ENCODE peak calls at places on chromosomes 11 and 22, in seven cellular contexts. W, B, H, X, V, K and C are unnamed samples. For H3K4me1 and H3K27me3, the result is how much of the 10 kb centered on the place peaks cover.

GRCh38 chr11:12680940-12681258 is 6.7 kb downstream of the TEAD1 start:
- DNase-seq in W (no peak), H (no peak), V (no peak), K (no peak), X (no peak), B (no peak), C (no peak)

GRCh38 chr22:49372111-49372529 is 455.6 kb downstream of the BRD1 start:
- DNase-seq in W (no peak), H (no peak), X (no peak), B (no peak), K (peak), V (no peak), C (no peak)

GRCh38 chr22:46777609-46777970 is 15.1 kb downstream of the TBC1D22A start:
- DNase-seq in W (no peak), K (peak), X (no peak), B (no peak), V (peak), H (no peak), C (no peak)

GRCh38 chr11:112834277-112834755 is 126.9 kb upstream of the NCAM1 start:
- DNase-seq in X (no peak), K (no peak), B (no peak), V (no peak), W (no peak), H (peak), C (no peak)

GRCh38 chr11:44565746-44566558 is 489 bp downstream of the CD82 start:
- DNase-seq in H (peak), X (no peak), V (no peak), K (no peak), W (no peak), B (no peak), C (no peak)

GRCh38 chr22:25388866-25389540 is 169.6 kb downstream of the CRYBB2 start:
- DNase-seq in H (no peak), B (no peak), W (no peak), X (no peak), V (no peak), K (no peak), C (no peak)

GRCh38 chr11:1574256-1575242 is 2.5 kb upstream of the DUSP8 start:
- DNase-seq in H (peak), B (peak), K (no peak), V (peak), W (peak), X (peak), C (peak)

GRCh38 chr22:43515902-43516301 is 104.1 kb downstream of the MPPED1 start:
- DNase-seq in K (no peak), H (no peak), B (no peak), X (no peak), V (no peak), W (no peak), C (no peak)

GRCh38 chr11:74777877-74778276 is 29.2 kb downstream of the RNF169 start:
- DNase-seq in X (no peak), K (no peak), V (no peak), H (no peak), B (no peak), W (no peak), C (no peak)

GRCh38 chr11:130449996-130450419 is 1.6 kb downstream of the ADAMTS15 start:
- DNase-seq in X (peak), W (peak), K (peak), B (no peak), V (no peak), H (peak), C (no peak)

GRCh38 chr22:44259366-44260215 is 53.2 kb downstream of the SHISAL1 start:
- DNase-seq in X (no peak), H (no peak), W (peak), K (no peak), V (no peak), B (no peak), C (no peak)

GRCh38 chr11:130262424-130262823 is 52.3 kb downstream of the ZBTB44 start:
- DNase-seq in X (no peak), B (no peak), K (no peak), W (no peak), V (no peak), H (no peak), C (no peak)

GRCh38 chr22:45480717-45481116 is 22.0 kb upstream of the FBLN1 start:
- DNase-seq in B (no peak), V (no peak), X (no peak), W (no peak), K (no peak), H (no peak), C (no peak)

GRCh38 chr11:2807276-2807681 is 78.3 kb downstream of the CDKN1C start:
- DNase-seq in K (peak), X (peak), B (no peak), H (peak), W (peak), V (no peak), C (peak)

GRCh38 chr11:113174862-113175261 is 139.5 kb upstream of the TTC12 start:
- DNase-seq in B (no peak), V (no peak), W (no peak), H (no peak), X (no peak), K (no peak), C (no peak)

GRCh38 chr11:17443423-17443822 is 33.2 kb downstream of the ABCC8 start:
- DNase-seq in V (no peak), W (no peak), K (no peak), H (no peak), X (no peak), B (no peak), C (no peak)

GRCh38 chr11:108009497-108010360 is 1.0 kb downstream of the CUL5 start:
- DNase-seq in B (peak), V (no peak), H (no peak), W (no peak), K (no peak), X (peak), C (peak)

GRCh38 chr11:12177739-12178338 is 67.4 kb downstream of the MICAL2 start:
- DNase-seq in H (no peak), V (no peak), B (no peak), K (no peak), W (no peak), X (no peak), C (peak)

GRCh38 chr22:36156515-36157419 is 3.8 kb downstream of the APOL3 start:
- DNase-seq in H (peak), W (peak), V (peak), B (no peak), K (peak), X (peak), C (no peak)

GRCh38 chr11:123382555-123383074 is 47.5 kb upstream of the GRAMD1B start:
- DNase-seq in X (no peak), W (no peak), B (no peak), K (no peak), H (no peak), V (no peak), C (no peak)

GRCh38 chr11:13344818-13345217 is 67.2 kb downstream of the BMAL1 start:
- DNase-seq in W (no peak), X (no peak), B (no peak), H (no peak), V (no peak), K (no peak), C (no peak)

GRCh38 chr22:47623740-47624103 is 861.3 kb downstream of the TBC1D22A start:
- DNase-seq in V (no peak), B (no peak), X (no peak), K (no peak), H (no peak), W (no peak), C (no peak)

GRCh38 chr11:58575377-58576020 is at the start of gene LPXN:
- DNase-seq in H (no peak), X (no peak), V (peak), B (no peak), W (no peak), K (no peak), C (no peak)

GRCh38 chr11:27468209-27468608 is 4.4 kb downstream of the LGR4 start:
- DNase-seq in H (no peak), X (peak), B (peak), W (no peak), V (no peak), K (no peak), C (no peak)

GRCh38 chr22:44530569-44530968 is 32.5 kb upstream of the RTL6 start:
- DNase-seq in H (no peak), K (no peak), B (no peak), W (no peak), V (no peak), X (no peak), C (no peak)

GRCh38 chr11:36257351-36257750 is 31.9 kb downstream of the COMMD9 start:
- DNase-seq in W (no peak), K (no peak), H (no peak), X (no peak), V (no peak), B (no peak), C (no peak)

GRCh38 chr22:28207281-28208030 is 288.4 kb upstream of the PITPNB start:
- DNase-seq in W (no peak), K (no peak), B (no peak), V (no peak), H (no peak), X (peak), C (no peak)

GRCh38 chr11:96090711-96091110 is 166.8 kb upstream of the MTMR2 start:
- DNase-seq in V (no peak), W (no peak), K (no peak), B (no peak), H (no peak), X (peak), C (peak)

GRCh38 chr22:41526802-41527799 is 17.2 kb downstream of the POLR3H start:
- DNase-seq in V (peak), K (no peak), H (peak), X (peak), B (no peak), W (peak), C (peak)

GRCh38 chr22:41530612-41531421 is 13.5 kb downstream of the POLR3H start:
- DNase-seq in W (no peak), X (no peak), K (no peak), V (no peak), H (no peak), B (no peak), C (no peak)

GRCh38 chr22:41528938-41529561 is 15.2 kb downstream of the POLR3H start:
- DNase-seq in H (no peak), K (no peak), V (no peak), X (no peak), W (no peak), B (no peak), C (no peak)

GRCh38 chr22:41526226-41526531 is 18.1 kb downstream of the POLR3H start:
- DNase-seq in B (no peak), W (no peak), K (no peak), H (no peak), V (no peak), X (no peak), C (no peak)

GRCh38 chr22:41528132-41528766 is 16.0 kb downstream of the POLR3H start:
- DNase-seq in W (no peak), B (no peak), V (no peak), H (no peak), X (no peak), K (no peak), C (no peak)
- H3K4me1 ChIP-seq in W (under half), B (under half), V (under half), H (under half), X (under half), K (under half), C (under half)

DNA sequence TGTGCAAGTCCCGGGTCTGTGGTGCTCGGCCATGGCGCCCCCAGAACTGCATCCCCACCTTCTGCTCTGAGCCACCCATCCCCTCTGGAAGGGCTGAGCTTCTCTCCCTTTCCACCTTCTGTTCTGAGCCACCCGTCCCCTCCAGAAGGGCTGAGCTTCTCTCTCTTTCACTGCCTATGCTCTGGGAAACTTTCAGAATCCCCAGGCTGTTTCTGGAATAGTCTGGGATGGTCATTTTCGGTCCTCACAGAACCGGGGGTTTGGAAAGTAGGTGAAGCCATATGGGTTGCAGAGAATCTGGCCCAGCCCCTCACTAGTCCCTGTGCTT is 3.4 kb upstream of the BID start:
- DNase-seq in B (no peak), X (no peak), V (no peak), W (no peak), K (no peak), H (no peak), C (no peak)
- H3K4me3 ChIP-seq in B (no peak), X (no peak), V (peak), W (no peak), K (no peak), H (no peak), C (no peak)

GRCh38 chr11:79086056-79086455 is 354.8 kb downstream of the TENM4 start:
- DNase-seq in V (no peak), H (no peak), B (no peak), X (no peak), W (no peak), K (no peak), C (no peak)
- H3K27me3 ChIP-seq in V (under half), H (under half), B (under half), X (under half), W (under half), K (under half), C (under half)

DNA sequence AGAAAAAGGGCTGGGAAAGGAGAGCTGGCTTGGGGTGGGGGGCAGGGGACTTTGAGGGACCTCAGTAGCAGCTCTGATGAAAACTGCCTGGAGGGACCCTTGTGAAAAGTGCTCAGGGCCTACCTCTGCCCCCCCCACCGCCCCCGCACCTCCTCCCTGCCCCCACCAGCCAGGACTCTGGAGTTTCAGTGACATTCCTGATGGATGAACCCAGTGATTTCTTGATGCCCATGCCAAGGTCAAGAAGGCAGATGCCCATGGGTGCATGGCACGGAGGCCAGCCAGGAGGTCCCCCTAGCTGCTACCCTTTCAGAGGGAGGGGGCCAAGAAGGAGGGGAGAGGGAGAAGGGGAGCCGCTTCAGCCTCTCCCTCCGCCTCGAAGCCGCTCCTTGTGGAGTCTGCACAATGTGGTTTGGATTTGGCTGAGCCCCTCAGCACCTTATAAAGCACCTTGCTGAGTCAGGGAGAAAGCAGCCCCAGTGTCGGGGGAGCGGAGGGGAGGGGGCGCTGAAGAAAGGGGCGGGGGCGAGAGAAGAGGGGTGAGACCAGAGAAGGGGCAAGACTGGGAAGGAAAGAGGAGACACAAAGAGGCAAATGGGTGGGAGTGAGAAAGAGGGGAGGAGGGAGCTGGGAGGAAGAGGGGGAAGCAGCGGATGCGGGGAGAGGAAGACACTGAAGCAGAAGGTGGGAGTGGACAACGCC is 2.1 kb upstream of the CLCF1 start:
- DNase-seq in B (no peak), H (peak), K (no peak), V (no peak), W (no peak), X (no peak), C (no peak)
- H3K4me1 ChIP-seq in B (under half), H (under half), K (under half), V (under half), W (under half), X (under half), C (under half)

GRCh38 chr22:30575859-30576258 is 1.4 kb upstream of the GAL3ST1 start:
- DNase-seq in B (no peak), H (peak), K (no peak), V (no peak), X (no peak), W (no peak), C (no peak)

GRCh38 chr22:30573594-30574094 is 821 bp downstream of the GAL3ST1 start:
- DNase-seq in X (no peak), V (no peak), H (peak), K (no peak), W (no peak), B (no peak), C (peak)

GRCh38 chr22:30575011-30575671 is 676 bp upstream of the GAL3ST1 start:
- DNase-seq in W (peak), V (no peak), H (peak), B (no peak), X (no peak), K (no peak), C (peak)

GRCh38 chr22:30572840-30573593 is 1.4 kb downstream of the GAL3ST1 start:
- DNase-seq in V (no peak), H (peak), B (no peak), W (no peak), K (no peak), X (no peak), C (no peak)

DNA sequence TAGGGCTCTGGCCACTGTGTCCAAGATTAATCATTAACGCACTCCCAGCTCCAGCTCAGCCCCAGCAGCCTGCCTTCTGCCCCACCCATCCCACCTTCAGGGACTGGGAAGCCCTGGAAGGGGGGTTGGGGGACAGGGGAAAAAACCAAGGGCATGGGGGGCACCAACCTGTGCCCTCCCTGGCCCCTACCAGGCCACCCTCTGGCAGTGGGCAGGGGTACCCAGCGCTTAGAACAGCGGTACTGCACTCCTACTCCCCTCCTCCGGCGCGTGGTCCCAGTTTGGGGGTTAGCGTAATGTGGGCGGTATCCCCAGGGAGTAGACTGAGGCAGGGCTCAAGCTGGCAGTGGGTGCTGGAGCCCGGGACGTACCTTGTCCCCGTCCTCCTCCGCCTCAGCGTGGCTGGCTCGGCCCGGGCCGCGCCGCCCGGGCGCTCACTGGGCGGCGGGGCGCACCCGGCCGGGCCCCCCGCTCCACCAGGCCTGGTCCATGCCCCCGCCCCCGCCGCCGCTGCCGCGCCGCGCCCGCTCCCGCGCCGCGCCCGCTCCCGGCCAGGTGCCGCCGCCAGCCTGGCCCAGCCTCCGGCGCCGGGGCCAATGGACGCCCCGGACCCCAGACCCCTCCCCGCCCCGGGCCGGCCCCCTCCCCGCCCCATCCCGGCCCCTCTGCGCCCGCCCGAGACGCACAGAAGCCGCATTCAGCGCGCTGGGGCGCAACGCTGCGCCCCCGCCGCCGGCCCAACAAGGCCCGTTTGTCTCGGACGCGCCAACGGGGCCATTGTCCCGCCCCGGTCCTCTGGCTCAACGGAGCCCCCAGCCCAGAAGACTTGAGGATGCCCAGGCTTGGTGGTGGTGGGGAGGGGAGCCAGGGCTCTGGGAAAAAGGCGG is at the start of gene GAL3ST1:
- DNase-seq in H (peak), V (no peak), B (no peak), W (no peak), K (no peak), X (no peak), C (peak)
- H3K4me3 ChIP-seq in H (peak), V (no peak), B (no peak), W (no peak), K (no peak), X (no peak), C (peak)

DNA sequence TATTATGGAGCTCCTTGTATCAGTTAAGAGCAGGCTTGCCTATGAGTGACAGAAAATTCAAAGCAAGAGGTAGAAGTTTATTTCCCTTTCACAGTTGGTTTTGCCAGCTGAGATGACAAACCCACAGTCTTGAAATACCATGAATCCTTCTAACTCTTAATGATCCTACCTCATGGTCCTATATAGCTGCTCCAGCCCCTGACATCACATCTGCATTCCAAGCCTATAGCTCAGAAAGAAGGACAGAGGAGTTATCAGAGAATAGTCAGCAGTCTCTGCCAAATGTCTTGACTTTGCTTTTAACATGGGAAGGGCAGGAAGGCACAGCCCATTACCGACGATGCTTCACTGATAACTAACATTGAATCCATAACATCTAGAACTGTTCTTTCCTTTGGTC is 76.2 kb downstream of the APIP start:
- DNase-seq in V (no peak), B (no peak), W (no peak), K (no peak), X (no peak), H (no peak), C (no peak)
- H3K27me3 ChIP-seq in V (under half), B (under half), W (under half), K (under half), X (under half), H (under half), C (under half)

DNA sequence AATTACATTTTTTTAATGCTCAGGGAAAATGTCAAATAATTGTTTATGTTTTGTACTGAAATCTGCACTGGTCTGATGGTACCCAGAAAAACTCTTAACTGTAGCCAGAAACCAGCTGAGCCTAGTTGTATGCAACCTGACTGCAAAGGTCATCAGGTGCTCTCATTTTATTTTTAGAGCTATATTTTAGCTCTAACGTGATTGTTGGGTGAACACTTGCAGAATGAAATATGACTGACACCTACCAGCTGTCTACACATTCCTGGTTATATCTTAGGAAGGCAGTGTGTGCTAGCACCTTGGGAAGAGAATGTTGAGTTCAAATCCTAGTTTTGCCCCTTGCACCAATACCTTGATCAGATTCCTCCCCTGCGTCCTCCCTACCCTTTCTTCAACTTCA is 23.6 kb downstream of the PTPRJ start:
- DNase-seq in X (no peak), K (no peak), B (no peak), H (no peak), W (no peak), V (no peak), C (no peak)
- H3K4me1 ChIP-seq in X (under half), K (under half), B (under half), H (under half), W (under half), V (half or more), C (under half)

DNA sequence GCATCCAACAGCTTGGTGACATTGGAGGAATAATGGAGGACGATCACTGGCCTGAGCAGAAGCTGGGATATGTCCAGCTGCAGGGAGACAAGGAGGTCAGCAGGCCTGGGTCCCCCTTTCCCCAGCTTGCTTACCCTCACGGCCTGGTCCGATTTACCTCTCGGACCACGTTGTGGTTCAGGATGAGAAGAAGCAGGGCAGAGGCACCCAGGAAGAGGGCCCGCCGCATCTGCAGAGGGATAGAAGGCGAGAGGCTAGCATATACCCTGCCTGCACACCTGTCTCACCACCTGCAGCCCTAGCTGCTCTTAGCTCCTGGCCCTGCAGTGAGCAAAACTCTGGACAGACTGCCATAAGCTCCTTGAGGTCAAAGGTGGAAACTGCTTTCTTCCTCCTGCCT is 1.3 kb downstream of the RNF215 start:
- DNase-seq in K (no peak), W (no peak), H (no peak), B (no peak), V (no peak), X (no peak), C (no peak)
- H3K4me3 ChIP-seq in K (no peak), W (no peak), H (no peak), B (no peak), V (no peak), X (no peak), C (no peak)